ENCODE peak calls at places on chromosomes 2 and 18, in eight cellular contexts. One of them, this sample, is unnamed.

GRCh38 chr2:229407170-229407569 is 136.1 kb upstream of the PID1 start:
- DNase-seq in GM03348: peak
- DNase-seq in hippocampal formation: peak
- DNase-seq in OCI-LY7: no peak
- DNase-seq in pons: peak
- DNase-seq in cardiac fibroblast: peak
- DNase-seq in NCI-H1930: no peak
- DNase-seq in HEK293T: no peak
- DNase-seq in this sample: no peak

GRCh38 chr2:201208563-201209252 is 25.8 kb downstream of the CASP10 start:
- DNase-seq in GM03348: no peak
- DNase-seq in hippocampal formation: no peak
- DNase-seq in OCI-LY7: peak
- DNase-seq in pons: peak
- DNase-seq in cardiac fibroblast: no peak
- DNase-seq in NCI-H1930: no peak
- DNase-seq in HEK293T: no peak
- DNase-seq in this sample: no peak

GRCh38 chr2:64327510-64328414 is 126.2 kb upstream of the LGALSL start:
- DNase-seq in GM03348: peak
- DNase-seq in hippocampal formation: peak
- DNase-seq in OCI-LY7: peak
- DNase-seq in pons: peak
- DNase-seq in cardiac fibroblast: peak
- DNase-seq in NCI-H1930: peak
- DNase-seq in HEK293T: no peak
- DNase-seq in this sample: peak

GRCh38 chr18:76459687-76460350 is 35.2 kb downstream of the ZNF516 start:
- DNase-seq in GM03348: peak
- DNase-seq in hippocampal formation: no peak
- DNase-seq in OCI-LY7: no peak
- DNase-seq in pons: peak
- DNase-seq in cardiac fibroblast: peak
- DNase-seq in NCI-H1930: no peak
- DNase-seq in HEK293T: no peak
- DNase-seq in this sample: no peak

GRCh38 chr2:240350006-240350355 is 85.5 kb upstream of the GPC1 start:
- DNase-seq in GM03348: no peak
- DNase-seq in hippocampal formation: no peak
- DNase-seq in OCI-LY7: no peak
- DNase-seq in pons: no peak
- DNase-seq in cardiac fibroblast: no peak
- DNase-seq in NCI-H1930: no peak
- DNase-seq in HEK293T: no peak
- DNase-seq in this sample: no peak

GRCh38 chr2:75022516-75022915 is 64.1 kb downstream of the POLE4 start:
- DNase-seq in GM03348: peak
- DNase-seq in hippocampal formation: no peak
- DNase-seq in OCI-LY7: no peak
- DNase-seq in pons: no peak
- DNase-seq in cardiac fibroblast: peak
- DNase-seq in NCI-H1930: no peak
- DNase-seq in HEK293T: no peak
- DNase-seq in this sample: no peak

GRCh38 chr2:50952596-50952995 is 79.3 kb downstream of the NRXN1 start:
- DNase-seq in GM03348: no peak
- DNase-seq in hippocampal formation: no peak
- DNase-seq in OCI-LY7: no peak
- DNase-seq in pons: no peak
- DNase-seq in cardiac fibroblast: peak
- DNase-seq in NCI-H1930: no peak
- DNase-seq in HEK293T: no peak
- DNase-seq in this sample: no peak

GRCh38 chr2:191957996-191958860 is 111.3 kb upstream of the CAVIN2 start:
- DNase-seq in GM03348: no peak
- DNase-seq in hippocampal formation: no peak
- DNase-seq in OCI-LY7: no peak
- DNase-seq in pons: no peak
- DNase-seq in cardiac fibroblast: no peak
- DNase-seq in NCI-H1930: no peak
- DNase-seq in HEK293T: no peak
- DNase-seq in this sample: no peak

GRCh38 chr2:101474752-101475384 is at the start of gene RFX8:
- DNase-seq in GM03348: peak
- DNase-seq in hippocampal formation: no peak
- DNase-seq in OCI-LY7: no peak
- DNase-seq in pons: no peak
- DNase-seq in cardiac fibroblast: peak
- DNase-seq in NCI-H1930: no peak
- DNase-seq in HEK293T: no peak
- DNase-seq in this sample: no peak

GRCh38 chr18:22348521-22349316 is 69.0 kb downstream of the CTAGE1 start:
- DNase-seq in GM03348: peak
- DNase-seq in hippocampal formation: no peak
- DNase-seq in OCI-LY7: no peak
- DNase-seq in pons: no peak
- DNase-seq in cardiac fibroblast: peak
- DNase-seq in NCI-H1930: no peak
- DNase-seq in HEK293T: peak
- DNase-seq in this sample: no peak

GRCh38 chr2:214843823-214844222 is 34.3 kb upstream of the BARD1 start:
- DNase-seq in GM03348: no peak
- DNase-seq in hippocampal formation: no peak
- DNase-seq in OCI-LY7: no peak
- DNase-seq in pons: no peak
- DNase-seq in cardiac fibroblast: no peak
- DNase-seq in NCI-H1930: no peak
- DNase-seq in HEK293T: no peak
- DNase-seq in this sample: no peak

GRCh38 chr2:43219383-43220228 is 6.8 kb downstream of the ZFP36L2 start:
- DNase-seq in GM03348: peak
- DNase-seq in hippocampal formation: peak
- DNase-seq in OCI-LY7: peak
- DNase-seq in pons: peak
- DNase-seq in cardiac fibroblast: peak
- DNase-seq in NCI-H1930: no peak
- DNase-seq in HEK293T: peak
- DNase-seq in this sample: peak

GRCh38 chr2:239630618-239631286 is 229.9 kb upstream of the HDAC4 start:
- DNase-seq in GM03348: peak
- DNase-seq in hippocampal formation: no peak
- DNase-seq in OCI-LY7: no peak
- DNase-seq in pons: peak
- DNase-seq in cardiac fibroblast: peak
- DNase-seq in NCI-H1930: no peak
- DNase-seq in HEK293T: no peak
- DNase-seq in this sample: no peak

GRCh38 chr2:37283207-37283606 is 41.4 kb downstream of the PRKD3 start:
- DNase-seq in GM03348: peak
- DNase-seq in hippocampal formation: no peak
- DNase-seq in OCI-LY7: no peak
- DNase-seq in pons: no peak
- DNase-seq in cardiac fibroblast: peak
- DNase-seq in NCI-H1930: no peak
- DNase-seq in HEK293T: no peak
- DNase-seq in this sample: no peak

GRCh38 chr2:85717308-85718005 is 23.3 kb downstream of the GNLY start:
- DNase-seq in GM03348: peak
- DNase-seq in hippocampal formation: no peak
- DNase-seq in OCI-LY7: no peak
- DNase-seq in pons: no peak
- DNase-seq in cardiac fibroblast: no peak
- DNase-seq in NCI-H1930: no peak
- DNase-seq in HEK293T: no peak
- DNase-seq in this sample: no peak

GRCh38 chr18:24170389-24170788 is 31.5 kb downstream of the CABYR start:
- DNase-seq in GM03348: no peak
- DNase-seq in hippocampal formation: no peak
- DNase-seq in OCI-LY7: no peak
- DNase-seq in pons: no peak
- DNase-seq in cardiac fibroblast: no peak
- DNase-seq in NCI-H1930: no peak
- DNase-seq in HEK293T: no peak
- DNase-seq in this sample: no peak

GRCh38 chr18:57002627-57003026 is 144.3 kb upstream of the BOD1L2 start:
- DNase-seq in GM03348: no peak
- DNase-seq in hippocampal formation: no peak
- DNase-seq in OCI-LY7: no peak
- DNase-seq in pons: no peak
- DNase-seq in cardiac fibroblast: no peak
- DNase-seq in NCI-H1930: peak
- DNase-seq in HEK293T: no peak
- DNase-seq in this sample: no peak

GRCh38 chr18:10566390-10566789 is 40.6 kb downstream of the NAPG start:
- DNase-seq in GM03348: no peak
- DNase-seq in hippocampal formation: no peak
- DNase-seq in OCI-LY7: no peak
- DNase-seq in pons: no peak
- DNase-seq in cardiac fibroblast: no peak
- DNase-seq in NCI-H1930: no peak
- DNase-seq in HEK293T: no peak
- DNase-seq in this sample: no peak

GRCh38 chr2:45169339-45170190 is 160.3 kb upstream of the SIX2 start:
- DNase-seq in GM03348: peak
- DNase-seq in hippocampal formation: no peak
- DNase-seq in OCI-LY7: no peak
- DNase-seq in pons: no peak
- DNase-seq in cardiac fibroblast: peak
- DNase-seq in NCI-H1930: no peak
- DNase-seq in HEK293T: peak
- DNase-seq in this sample: no peak

GRCh38 chr2:240051697-240052096 is 1.6 kb downstream of the OR6B3 start:
- DNase-seq in GM03348: no peak
- DNase-seq in hippocampal formation: peak
- DNase-seq in OCI-LY7: no peak
- DNase-seq in pons: peak
- DNase-seq in cardiac fibroblast: no peak
- DNase-seq in NCI-H1930: no peak
- DNase-seq in HEK293T: no peak
- DNase-seq in this sample: peak

GRCh38 chr2:48114256-48114655 is 208.0 kb upstream of the FBXO11 start:
- DNase-seq in GM03348: no peak
- DNase-seq in hippocampal formation: no peak
- DNase-seq in OCI-LY7: no peak
- DNase-seq in pons: no peak
- DNase-seq in cardiac fibroblast: peak
- DNase-seq in NCI-H1930: no peak
- DNase-seq in HEK293T: no peak
- DNase-seq in this sample: no peak

GRCh38 chr2:113831156-113831555 is 58.7 kb upstream of the ACTR3 start:
- DNase-seq in GM03348: no peak
- DNase-seq in hippocampal formation: no peak
- DNase-seq in OCI-LY7: no peak
- DNase-seq in pons: no peak
- DNase-seq in cardiac fibroblast: peak
- DNase-seq in NCI-H1930: no peak
- DNase-seq in HEK293T: no peak
- DNase-seq in this sample: no peak

This sample was measured in putamen.